ENCODE peak calls at places on chromosomes 7 and 10, in five cellular contexts. U is stimulated activated CD4-positive, alpha-beta T cell treated with anti-CD3 and anti-CD28 coated beads, Interleukin-15, amount 100 ng/mL, for 48 hours; J is AG04450; I is activated CD4-positive, alpha-beta T cell treated with anti-CD3 and anti-CD28 coated beads, Interleukin-2, amount 10 ng/mL, durations not matched to agents 24 days and 14 days; R is T47D. T is an unnamed sample.
A peak's percentile ranks its signal among the peaks of the same experiment; 100 is the strongest.

GRCh38 chr7:26153823-26154783 is 2.1 kb downstream of the NFE2L3 start:
- DNase-seq in U (no peak), J (no peak), I (peak; percentile 83), R (no peak), T (no peak)

GRCh38 chr7:27098493-27099223 is 2.9 kb upstream of the HOXA1 start:
- DNase-seq in U (no peak), J (no peak), I (no peak), R (no peak), T (no peak)

GRCh38 chr10:63518690-63519288 is 2.4 kb upstream of the REEP3 start:
- DNase-seq in U (no peak), J (no peak), I (no peak), R (no peak), T (no peak)

GRCh38 chr10:133372507-133372906 is 647 bp downstream of the ECHS1 start:
- DNase-seq in U (no peak), J (no peak), I (no peak), R (no peak), T (no peak)

GRCh38 chr7:28409716-28410627 is 2.3 kb upstream of the CREB5 start:
- DNase-seq in U (no peak), J (no peak), I (no peak), R (no peak), T (no peak)

GRCh38 chr10:52999258-52999657 is 226.7 kb upstream of the MBL2 start:
- DNase-seq in U (no peak), J (no peak), I (no peak), R (no peak), T (no peak)

GRCh38 chr7:36852017-36852416 is 127.7 kb upstream of the AOAH start:
- DNase-seq in U (no peak), J (no peak), I (no peak), R (no peak), T (no peak)

GRCh38 chr7:139203992-139204391 is 27.0 kb upstream of the UBN2 start:
- DNase-seq in U (no peak), J (no peak), I (no peak), R (no peak), T (no peak)

GRCh38 chr10:5977471-5978370 is at the start of gene IL15RA:
- DNase-seq in U (peak; percentile 88), J (no peak), I (peak; percentile 97), R (peak; percentile 83), T (peak; percentile 43)

GRCh38 chr10:71920540-71921318 is 43.5 kb upstream of the CHST3 start:
- DNase-seq in U (no peak), J (no peak), I (no peak), R (no peak), T (no peak)

GRCh38 chr7:24877790-24878311 is 102.1 kb downstream of the OSBPL3 start:
- DNase-seq in U (no peak), J (no peak), I (peak; percentile 76), R (no peak), T (no peak)

GRCh38 chr10:60388709-60389241 is 900 bp downstream of the ANK3 start:
- DNase-seq in U (no peak), J (no peak), I (no peak), R (no peak), T (no peak)

GRCh38 chr7:123569352-123569999 is 11.9 kb upstream of the NDUFA5 start:
- DNase-seq in U (no peak), J (no peak), I (no peak), R (no peak), T (no peak)

GRCh38 chr10:116210588-116211346 is 62.2 kb downstream of the GFRA1 start:
- DNase-seq in U (no peak), J (no peak), I (no peak), R (no peak), T (no peak)

GRCh38 chr10:18332048-18332447 is 191.8 kb downstream of the CACNB2 start:
- DNase-seq in U (no peak), J (no peak), I (no peak), R (no peak), T (no peak)

GRCh38 chr7:94205529-94205928 is 189.2 kb upstream of the COL1A2 start:
- DNase-seq in U (no peak), J (no peak), I (no peak), R (no peak), T (no peak)

GRCh38 chr10:47176206-47176902 is 123.6 kb upstream of the GDF10 start:
- DNase-seq in U (no peak), J (no peak), I (no peak), R (no peak), T (no peak)

GRCh38 chr7:90474284-90475210 is 5.1 kb downstream of the PTTG1IP2 start:
- DNase-seq in U (no peak), J (peak; percentile 7), I (no peak), R (no peak), T (no peak)

T was measured in effector CD8-positive, alpha-beta T cell.